ENCODE peak calls at places on chromosomes 5 and 9, in nine cellular contexts. K is T47D; Z is stimulated activated CD4-positive, alpha-beta T cell treated with anti-CD3 and anti-CD28 coated beads, Interleukin-15, amount 100 ng/mL, for 1 hour; G is NCI-H460; N is C1 segment of cervical spinal cord; S is NCI-H2081; I is mesendoderm; L is brain pericyte; T is mucosa of gallbladder. U is an unnamed sample.

GRCh38 chr9:32954642-32955041 is 46.8 kb downstream of the APTX start:
- DNase-seq in G (no peak), K (no peak), N (no peak), S (peak), T (no peak), Z (no peak), L (no peak), I (peak), U (no peak)

GRCh38 chr5:12526113-12526512 is 621.9 kb upstream of the CTNND2 start:
- DNase-seq in I (no peak), G (no peak), L (no peak), T (no peak), N (no peak), K (no peak), S (no peak), Z (no peak), U (no peak)

GRCh38 chr5:124519396-124519795 is 227.0 kb downstream of the ZNF608 start:
- DNase-seq in K (no peak), G (no peak), S (no peak), T (peak), Z (no peak), N (no peak), I (no peak), L (no peak), U (no peak)

GRCh38 chr5:64637837-64638443 is 52.4 kb upstream of the SHISAL2B start:
- DNase-seq in K (no peak), G (no peak), Z (no peak), S (no peak), N (no peak), T (no peak), I (peak), L (no peak), U (no peak)

GRCh38 chr9:36136277-36136893 is at the start of gene GLIPR2:
- DNase-seq in G (peak), T (peak), N (peak), S (peak), K (peak), L (no peak), I (peak), Z (peak), U (peak)

GRCh38 chr9:121485618-121486531 is 13.8 kb downstream of the GGTA1 start:
- DNase-seq in S (no peak), T (no peak), I (no peak), N (no peak), Z (no peak), K (no peak), G (no peak), L (no peak), U (no peak)

GRCh38 chr5:37478495-37478894 is 99.4 kb downstream of the WDR70 start:
- DNase-seq in N (no peak), Z (no peak), L (no peak), K (no peak), S (no peak), I (no peak), G (no peak), T (no peak), U (no peak)

GRCh38 chr9:128098936-128099931 is 28.3 kb downstream of the PTGES2 start:
- DNase-seq in S (no peak), L (no peak), G (no peak), T (no peak), Z (no peak), N (no peak), I (peak), K (no peak), U (no peak)

GRCh38 chr9:133499130-133499891 is 20.4 kb upstream of the SLC2A6 start:
- DNase-seq in Z (no peak), S (no peak), K (no peak), T (no peak), L (no peak), G (no peak), I (no peak), N (no peak), U (no peak)

GRCh38 chr5:65094279-65094678 is 325.5 kb downstream of the CWC27 start:
- DNase-seq in I (no peak), Z (no peak), K (no peak), S (no peak), T (no peak), N (no peak), G (no peak), L (no peak), U (no peak)

GRCh38 chr9:91954841-91955471 is 4.9 kb upstream of the ROR2 start:
- DNase-seq in N (no peak), L (peak), T (peak), Z (no peak), S (no peak), I (peak), K (peak), G (peak), U (no peak)

GRCh38 chr5:19042106-19042505 is 945.9 kb downstream of the CDH18 start:
- DNase-seq in S (no peak), I (no peak), L (no peak), Z (no peak), T (no peak), G (no peak), K (no peak), N (no peak), U (no peak)

GRCh38 chr5:17305964-17306725 is 88.7 kb downstream of the BASP1 start:
- DNase-seq in S (peak), N (no peak), L (peak), G (peak), T (peak), I (peak), Z (no peak), K (peak), U (no peak)

GRCh38 chr5:35120745-35121144 is 73.0 kb upstream of the AGXT2 start:
- DNase-seq in K (no peak), G (no peak), L (no peak), N (no peak), Z (no peak), I (no peak), T (no peak), S (no peak), U (no peak)

GRCh38 chr5:79200573-79201183 is 35.3 kb upstream of the JMY start:
- DNase-seq in S (no peak), G (no peak), L (no peak), N (no peak), Z (no peak), K (peak), I (no peak), T (no peak), U (no peak)

GRCh38 chr5:17190799-17191391 is 26.5 kb upstream of the BASP1 start:
- DNase-seq in Z (no peak), G (no peak), K (no peak), I (peak), N (no peak), S (no peak), T (no peak), L (no peak), U (no peak)

GRCh38 chr9:104868687-104869404 is 59.1 kb downstream of the ABCA1 start:
- DNase-seq in Z (no peak), G (no peak), I (peak), N (no peak), S (no peak), T (peak), L (peak), K (peak), U (no peak)

GRCh38 chr5:113293068-113293571 is 141.7 kb downstream of the TSSK1B start:
- DNase-seq in Z (no peak), L (no peak), N (no peak), S (no peak), I (peak), T (no peak), K (no peak), G (no peak), U (no peak)

GRCh38 chr5:170097934-170098333 is 7.8 kb upstream of the FOXI1 start:
- DNase-seq in S (no peak), Z (no peak), G (no peak), K (no peak), L (no peak), I (peak), T (no peak), N (no peak), U (no peak)

GRCh38 chr5:1390333-1390732 is 45.4 kb upstream of the CLPTM1L start:
- DNase-seq in K (no peak), T (no peak), S (no peak), Z (no peak), N (no peak), L (no peak), I (no peak), G (no peak), U (no peak)

GRCh38 chr5:163269624-163270023 is 167.8 kb upstream of the CCNG1 start:
- DNase-seq in Z (no peak), S (no peak), K (peak), G (no peak), L (no peak), I (peak), N (no peak), T (no peak), U (no peak)

GRCh38 chr5:123035320-123035949 is 1.1 kb downstream of the PPIC start:
- DNase-seq in T (peak), G (no peak), N (no peak), I (peak), L (no peak), Z (no peak), K (peak), S (peak), U (no peak)

GRCh38 chr5:35908266-35908665 is 30.2 kb downstream of the CAPSL start:
- DNase-seq in I (no peak), K (no peak), G (no peak), L (no peak), T (no peak), S (no peak), Z (no peak), N (no peak), U (no peak)

GRCh38 chr9:134220311-134220710 is 55.9 kb upstream of the RNU6ATAC start:
- DNase-seq in G (no peak), Z (no peak), L (no peak), T (no peak), K (no peak), N (no peak), S (no peak), I (no peak), U (no peak)

GRCh38 chr9:7033611-7034010 is 275.8 kb downstream of the KDM4C start:
- DNase-seq in K (no peak), N (no peak), G (no peak), Z (no peak), L (no peak), T (no peak), I (no peak), S (no peak), U (no peak)

GRCh38 chr5:65213921-65214525 is 267.7 kb downstream of the ADAMTS6 start:
- DNase-seq in N (no peak), I (peak), L (no peak), T (no peak), Z (no peak), K (peak), G (peak), S (peak), U (no peak)

GRCh38 chr5:54673523-54674225 is 156.1 kb downstream of the SNX18 start:
- DNase-seq in N (no peak), Z (no peak), T (peak), I (no peak), S (no peak), K (no peak), L (no peak), G (no peak), U (no peak)

GRCh38 chr5:150263801-150264621 is 25.6 kb downstream of the CAMK2A start:
- DNase-seq in T (peak), I (no peak), G (peak), K (peak), Z (no peak), L (no peak), N (no peak), S (no peak), U (no peak)

GRCh38 chr5:82784521-82784920 is 292.7 kb downstream of the TMEM167A start:
- DNase-seq in Z (no peak), G (no peak), S (no peak), N (no peak), L (no peak), T (no peak), K (no peak), I (no peak), U (no peak)

GRCh38 chr5:96280946-96281393 is 152.1 kb downstream of the PCSK1 start:
- DNase-seq in L (peak), T (no peak), I (no peak), Z (no peak), N (no peak), K (no peak), G (no peak), S (no peak), U (no peak)

GRCh38 chr9:113992994-113993393 is 85.1 kb downstream of the AMBP start:
- DNase-seq in L (no peak), K (no peak), N (no peak), Z (no peak), G (no peak), T (no peak), S (no peak), I (no peak), U (no peak)

GRCh38 chr5:179079165-179079987 is 19.2 kb downstream of the ZNF354C start:
- DNase-seq in L (no peak), T (no peak), N (no peak), K (no peak), I (peak), Z (no peak), S (no peak), G (no peak), U (no peak)

GRCh38 chr5:72209515-72210115 is 102.3 kb downstream of the MAP1B start:
- DNase-seq in L (no peak), Z (no peak), T (no peak), S (peak), K (no peak), G (no peak), I (no peak), N (peak), U (no peak)

U was measured in activated CD8-positive, alpha-beta memory T cell treated with anti-CD3 and anti-CD28 coated beads for 1 hour.